ENCODE peak calls at places on chromosomes 11 and 22, in ten cellular contexts. One of them, this sample, is unnamed.

GRCh38 chr22:46297151-46297819 is 615 bp downstream of the GTSE1 start:
- DNase-seq in EL: peak
- DNase-seq in left cardiac atrium: peak
- DNase-seq in H54: peak
- DNase-seq in tibial artery: no peak
- DNase-seq in psoas muscle: peak
- DNase-seq in NCI-H2081 treated with DMSO at 0.1 percent for 48 hours: no peak
- DNase-seq in stimulated activated CD4-positive, alpha-beta T cell treated with anti-CD3 and anti-CD28 coated beads, Interleukin-2, amount 100 ng/mL, for 48 hours: no peak
- DNase-seq in mucosa of descending colon: no peak
- DNase-seq in fibroblast of the aortic adventitia: peak
- DNase-seq in this sample: no peak

GRCh38 chr11:62922653-62923371 is 1.6 kb upstream of the CHRM1 start:
- DNase-seq in fibroblast of the aortic adventitia: no peak
- DNase-seq in tibial artery: no peak
- DNase-seq in mucosa of descending colon: no peak
- DNase-seq in H54: no peak
- DNase-seq in EL: peak
- DNase-seq in stimulated activated CD4-positive, alpha-beta T cell treated with anti-CD3 and anti-CD28 coated beads, Interleukin-2, amount 100 ng/mL, for 48 hours: peak
- DNase-seq in NCI-H2081 treated with DMSO at 0.1 percent for 48 hours: no peak
- DNase-seq in left cardiac atrium: no peak
- DNase-seq in psoas muscle: no peak
- DNase-seq in this sample: no peak

GRCh38 chr11:66845876-66846212 is 2.6 kb downstream of the RCE1 start:
- DNase-seq in psoas muscle: no peak
- DNase-seq in stimulated activated CD4-positive, alpha-beta T cell treated with anti-CD3 and anti-CD28 coated beads, Interleukin-2, amount 100 ng/mL, for 48 hours: no peak
- DNase-seq in mucosa of descending colon: no peak
- DNase-seq in NCI-H2081 treated with DMSO at 0.1 percent for 48 hours: no peak
- DNase-seq in H54: no peak
- DNase-seq in left cardiac atrium: no peak
- DNase-seq in tibial artery: no peak
- DNase-seq in fibroblast of the aortic adventitia: no peak
- DNase-seq in EL: no peak
- DNase-seq in this sample: no peak

GRCh38 chr22:48959496-48959895 is 868.2 kb downstream of the BRD1 start:
- DNase-seq in psoas muscle: no peak
- DNase-seq in tibial artery: no peak
- DNase-seq in stimulated activated CD4-positive, alpha-beta T cell treated with anti-CD3 and anti-CD28 coated beads, Interleukin-2, amount 100 ng/mL, for 48 hours: no peak
- DNase-seq in left cardiac atrium: no peak
- DNase-seq in EL: no peak
- DNase-seq in fibroblast of the aortic adventitia: no peak
- DNase-seq in mucosa of descending colon: no peak
- DNase-seq in NCI-H2081 treated with DMSO at 0.1 percent for 48 hours: no peak
- DNase-seq in H54: no peak
- DNase-seq in this sample: no peak

GRCh38 chr11:62150887-62151736 is 27.3 kb downstream of the INCENP start:
- DNase-seq in fibroblast of the aortic adventitia: no peak
- DNase-seq in left cardiac atrium: no peak
- DNase-seq in H54: no peak
- DNase-seq in tibial artery: no peak
- DNase-seq in stimulated activated CD4-positive, alpha-beta T cell treated with anti-CD3 and anti-CD28 coated beads, Interleukin-2, amount 100 ng/mL, for 48 hours: no peak
- DNase-seq in NCI-H2081 treated with DMSO at 0.1 percent for 48 hours: no peak
- DNase-seq in psoas muscle: no peak
- DNase-seq in mucosa of descending colon: no peak
- DNase-seq in EL: no peak
- DNase-seq in this sample: no peak

GRCh38 chr11:112613051-112613972 is 347.9 kb upstream of the NCAM1 start:
- DNase-seq in EL: peak
- DNase-seq in fibroblast of the aortic adventitia: peak
- DNase-seq in stimulated activated CD4-positive, alpha-beta T cell treated with anti-CD3 and anti-CD28 coated beads, Interleukin-2, amount 100 ng/mL, for 48 hours: no peak
- DNase-seq in tibial artery: no peak
- DNase-seq in mucosa of descending colon: no peak
- DNase-seq in psoas muscle: no peak
- DNase-seq in left cardiac atrium: no peak
- DNase-seq in NCI-H2081 treated with DMSO at 0.1 percent for 48 hours: no peak
- DNase-seq in H54: peak
- DNase-seq in this sample: no peak

GRCh38 chr22:29149841-29150555 is 55.7 kb upstream of the EMID1 start:
- DNase-seq in EL: no peak
- DNase-seq in fibroblast of the aortic adventitia: no peak
- DNase-seq in H54: no peak
- DNase-seq in psoas muscle: no peak
- DNase-seq in stimulated activated CD4-positive, alpha-beta T cell treated with anti-CD3 and anti-CD28 coated beads, Interleukin-2, amount 100 ng/mL, for 48 hours: no peak
- DNase-seq in NCI-H2081 treated with DMSO at 0.1 percent for 48 hours: no peak
- DNase-seq in mucosa of descending colon: peak
- DNase-seq in tibial artery: no peak
- DNase-seq in left cardiac atrium: no peak
- DNase-seq in this sample: no peak

GRCh38 chr22:24466831-24467249 is 28.3 kb upstream of the UPB1 start:
- DNase-seq in NCI-H2081 treated with DMSO at 0.1 percent for 48 hours: no peak
- DNase-seq in psoas muscle: no peak
- DNase-seq in left cardiac atrium: no peak
- DNase-seq in mucosa of descending colon: no peak
- DNase-seq in fibroblast of the aortic adventitia: peak
- DNase-seq in EL: peak
- DNase-seq in H54: no peak
- DNase-seq in tibial artery: peak
- DNase-seq in stimulated activated CD4-positive, alpha-beta T cell treated with anti-CD3 and anti-CD28 coated beads, Interleukin-2, amount 100 ng/mL, for 48 hours: no peak
- DNase-seq in this sample: peak

GRCh38 chr11:63841554-63841953 is 2.6 kb downstream of the MARK2 start:
- DNase-seq in stimulated activated CD4-positive, alpha-beta T cell treated with anti-CD3 and anti-CD28 coated beads, Interleukin-2, amount 100 ng/mL, for 48 hours: no peak
- DNase-seq in H54: no peak
- DNase-seq in left cardiac atrium: no peak
- DNase-seq in mucosa of descending colon: no peak
- DNase-seq in NCI-H2081 treated with DMSO at 0.1 percent for 48 hours: no peak
- DNase-seq in tibial artery: no peak
- DNase-seq in EL: peak
- DNase-seq in psoas muscle: no peak
- DNase-seq in fibroblast of the aortic adventitia: peak
- DNase-seq in this sample: peak

GRCh38 chr22:49789289-49790141 is 38.2 kb downstream of the BRD1 start:
- DNase-seq in tibial artery: peak
- DNase-seq in H54: no peak
- DNase-seq in psoas muscle: peak
- DNase-seq in stimulated activated CD4-positive, alpha-beta T cell treated with anti-CD3 and anti-CD28 coated beads, Interleukin-2, amount 100 ng/mL, for 48 hours: peak
- DNase-seq in EL: peak
- DNase-seq in mucosa of descending colon: no peak
- DNase-seq in NCI-H2081 treated with DMSO at 0.1 percent for 48 hours: no peak
- DNase-seq in left cardiac atrium: peak
- DNase-seq in fibroblast of the aortic adventitia: peak
- DNase-seq in this sample: no peak

GRCh38 chr22:23525510-23525909 is 54.6 kb downstream of the IGLL1 start:
- DNase-seq in mucosa of descending colon: no peak
- DNase-seq in NCI-H2081 treated with DMSO at 0.1 percent for 48 hours: no peak
- DNase-seq in tibial artery: no peak
- DNase-seq in left cardiac atrium: no peak
- DNase-seq in psoas muscle: no peak
- DNase-seq in fibroblast of the aortic adventitia: no peak
- DNase-seq in H54: no peak
- DNase-seq in stimulated activated CD4-positive, alpha-beta T cell treated with anti-CD3 and anti-CD28 coated beads, Interleukin-2, amount 100 ng/mL, for 48 hours: no peak
- DNase-seq in EL: no peak
- DNase-seq in this sample: no peak

GRCh38 chr11:20351151-20351550 is 12.4 kb upstream of the HTATIP2 start:
- DNase-seq in psoas muscle: no peak
- DNase-seq in left cardiac atrium: no peak
- DNase-seq in NCI-H2081 treated with DMSO at 0.1 percent for 48 hours: no peak
- DNase-seq in H54: no peak
- DNase-seq in tibial artery: no peak
- DNase-seq in stimulated activated CD4-positive, alpha-beta T cell treated with anti-CD3 and anti-CD28 coated beads, Interleukin-2, amount 100 ng/mL, for 48 hours: no peak
- DNase-seq in mucosa of descending colon: no peak
- DNase-seq in fibroblast of the aortic adventitia: no peak
- DNase-seq in EL: no peak
- DNase-seq in this sample: no peak

This sample was measured in heart right ventricle.